ENCODE peak calls at places on chromosomes 5 and 9, in four cellular contexts. W is endothelial cell, E is foreskin fibroblast, O is lower lobe of right lung. H is an unnamed sample.

GRCh38 chr9:136285501-136286358 is 18.2 kb downstream of the CCDC187 start:
- DNase-seq in E (no peak), O (no peak), W (no peak), H (no peak)

GRCh38 chr9:114303977-114304376 is 18.9 kb upstream of the ORM1 start:
- DNase-seq in E (no peak), W (no peak), O (peak), H (no peak)

GRCh38 chr9:94920439-94920951 is 194.0 kb downstream of the AOPEP start:
- DNase-seq in W (no peak), E (peak), O (peak), H (no peak)

GRCh38 chr9:132108728-132109127 is 29.1 kb upstream of the MED27 start:
- DNase-seq in O (no peak), W (no peak), E (no peak), H (no peak)

GRCh38 chr5:6634327-6634713 is 1.1 kb downstream of the SRD5A1 start:
- DNase-seq in O (no peak), E (no peak), W (no peak), H (peak)

GRCh38 chr5:7856855-7857254 is 5.9 kb upstream of the CFAP90 start:
- DNase-seq in E (no peak), W (peak), O (no peak), H (peak)

GRCh38 chr5:32027717-32028321 is 146.3 kb downstream of the GOLPH3 start:
- DNase-seq in E (peak), W (peak), O (no peak), H (peak)

GRCh38 chr9:111728617-111729366 is 65.9 kb downstream of the SHOC1 start:
- DNase-seq in O (no peak), E (peak), W (no peak), H (peak)

GRCh38 chr9:94156549-94157407 is 72.5 kb downstream of the PTPDC1 start:
- DNase-seq in O (peak), W (no peak), E (peak), H (peak)

GRCh38 chr9:31608413-31608812 is 776.0 kb upstream of the ACO1 start:
- DNase-seq in W (no peak), O (no peak), E (peak), H (peak)

GRCh38 chr9:131666779-131667178 is 73.1 kb downstream of the RAPGEF1 start:
- DNase-seq in E (no peak), O (no peak), W (no peak), H (no peak)

GRCh38 chr9:93665566-93666278 is 89.3 kb downstream of the PHF2 start:
- DNase-seq in O (peak), W (no peak), E (no peak), H (no peak)

GRCh38 chr9:77586591-77586990 is 61.5 kb downstream of the GNA14 start:
- DNase-seq in W (no peak), O (no peak), E (no peak), H (no peak)

GRCh38 chr5:77266291-77266690 is 55.8 kb downstream of the PDE8B start:
- DNase-seq in W (no peak), E (peak), O (no peak), H (no peak)

GRCh38 chr5:31036407-31036806 is 157.1 kb upstream of the CDH6 start:
- DNase-seq in W (no peak), E (no peak), O (no peak), H (no peak)

GRCh38 chr9:115855458-115856133 is 298.0 kb upstream of the PAPPA start:
- DNase-seq in W (no peak), O (no peak), E (no peak), H (no peak)

GRCh38 chr9:9942764-9943424 is 669.9 kb downstream of the PTPRD start:
- DNase-seq in W (peak), O (peak), E (peak), H (peak)

GRCh38 chr9:33161589-33162132 is 5.5 kb downstream of the B4GALT1 start:
- DNase-seq in E (no peak), W (no peak), O (no peak), H (no peak)

GRCh38 chr9:7165350-7165937 is 407.7 kb downstream of the KDM4C start:
- DNase-seq in O (no peak), W (no peak), E (no peak), H (no peak)

GRCh38 chr5:42992035-42992570 is 48.0 kb downstream of the ANXA2R start:
- DNase-seq in W (no peak), E (peak), O (peak), H (no peak)

GRCh38 chr9:5624655-5625054 is 4.3 kb upstream of the RIC1 start:
- DNase-seq in E (no peak), W (no peak), O (no peak), H (no peak)

GRCh38 chr5:135993894-135994514 is 34.8 kb upstream of the TGFBI start:
- DNase-seq in E (peak), O (no peak), W (no peak), H (peak)

GRCh38 chr9:70506159-70506558 is 91.7 kb upstream of the KLF9 start:
- DNase-seq in O (no peak), W (no peak), E (no peak), H (peak)

GRCh38 chr9:130715270-130716077 is 21.9 kb downstream of the EXOSC2 start:
- DNase-seq in O (no peak), E (no peak), W (no peak), H (no peak)

GRCh38 chr5:72857396-72857795 is 40.9 kb downstream of the TNPO1 start:
- DNase-seq in E (no peak), W (no peak), O (no peak), H (no peak)

GRCh38 chr5:135533346-135533745 is 2.4 kb downstream of the NEUROG1 start:
- DNase-seq in O (no peak), W (no peak), E (no peak), H (no peak)

DNA sequence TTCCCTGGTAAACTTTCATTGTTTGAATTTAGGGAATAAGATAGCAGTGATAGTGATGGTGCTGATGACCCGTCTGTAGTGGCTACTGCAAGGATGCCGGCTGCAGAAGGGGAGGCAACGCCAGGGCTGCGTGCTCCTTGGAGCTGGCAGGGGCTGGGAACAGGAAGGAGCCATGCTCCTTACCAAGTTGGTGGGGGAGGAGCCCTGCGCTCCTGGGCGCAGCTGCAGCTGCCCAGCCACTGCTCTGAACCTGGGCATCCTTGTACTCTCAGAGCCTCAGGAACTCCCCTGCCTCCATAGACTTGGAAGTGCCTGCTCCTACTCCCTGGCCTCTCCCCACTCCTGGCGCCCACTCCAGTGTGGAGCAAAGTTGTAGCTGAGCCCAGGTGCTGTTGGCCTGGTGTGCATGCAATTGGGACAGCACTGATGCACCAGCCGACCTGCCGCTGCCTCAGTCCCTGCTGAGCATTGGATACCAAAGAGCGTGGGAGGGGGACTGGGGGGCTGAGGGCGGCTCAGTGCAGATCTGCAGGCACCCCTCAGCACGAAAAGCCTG is 585.1 kb upstream of the FAM174A start:
- DNase-seq in O (no peak), E (no peak), W (no peak), H (no peak)
- TF ChIP-seq CTCF in O (no peak), E (no peak), W (no peak), H (no peak)

DNA sequence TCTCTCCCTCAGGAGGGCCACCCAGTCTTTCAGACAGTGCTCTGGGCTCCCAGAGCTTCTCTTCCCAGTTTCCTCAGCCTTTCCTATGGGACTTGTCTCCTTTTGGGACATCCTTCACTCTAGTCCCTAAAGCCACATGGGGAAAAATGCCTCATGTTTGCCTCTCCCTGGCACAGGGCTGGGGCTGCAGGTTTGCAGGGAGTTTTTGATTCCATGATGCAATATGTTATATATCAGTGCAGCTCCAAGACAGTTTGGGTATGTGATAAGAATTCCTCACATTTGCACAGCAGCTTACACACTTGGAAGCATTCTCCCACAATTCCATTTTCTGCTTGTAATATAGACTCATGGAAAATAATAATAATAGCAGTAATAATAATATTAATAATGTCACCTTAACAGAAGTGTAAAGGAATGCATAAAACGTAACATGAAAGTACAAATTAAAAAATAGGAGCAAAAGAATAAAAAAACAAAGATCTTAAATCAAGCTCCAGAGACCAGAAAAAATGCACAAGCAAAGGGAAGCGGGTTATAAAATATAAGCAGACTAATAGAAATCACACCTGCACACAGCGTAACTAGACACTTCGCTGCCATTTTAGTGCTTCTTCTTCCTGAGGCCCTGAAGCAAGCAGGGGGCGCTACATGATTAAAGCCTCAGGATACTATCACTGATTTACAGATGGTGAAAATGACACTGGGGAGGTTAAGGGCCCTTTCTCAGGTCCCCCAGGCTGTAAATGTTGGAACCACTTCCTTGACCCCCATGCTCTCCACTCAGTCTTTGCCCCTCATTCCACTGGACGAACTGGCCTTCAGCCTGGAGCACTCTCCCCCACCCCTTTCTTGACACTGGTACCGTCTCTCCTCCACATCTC is 70.0 kb upstream of the IL17B start:
- DNase-seq in E (no peak), O (no peak), W (no peak), H (peak)
- TF ChIP-seq CTCF in E (peak), O (no peak), W (no peak), H (no peak)

GRCh38 chr5:110727025-110727314 is 499 bp upstream of the TMEM232 start:
- DNase-seq in O (no peak), E (no peak), W (no peak), H (no peak)
- TF ChIP-seq CTCF in O (no peak), E (no peak), W (no peak), H (no peak)

DNA sequence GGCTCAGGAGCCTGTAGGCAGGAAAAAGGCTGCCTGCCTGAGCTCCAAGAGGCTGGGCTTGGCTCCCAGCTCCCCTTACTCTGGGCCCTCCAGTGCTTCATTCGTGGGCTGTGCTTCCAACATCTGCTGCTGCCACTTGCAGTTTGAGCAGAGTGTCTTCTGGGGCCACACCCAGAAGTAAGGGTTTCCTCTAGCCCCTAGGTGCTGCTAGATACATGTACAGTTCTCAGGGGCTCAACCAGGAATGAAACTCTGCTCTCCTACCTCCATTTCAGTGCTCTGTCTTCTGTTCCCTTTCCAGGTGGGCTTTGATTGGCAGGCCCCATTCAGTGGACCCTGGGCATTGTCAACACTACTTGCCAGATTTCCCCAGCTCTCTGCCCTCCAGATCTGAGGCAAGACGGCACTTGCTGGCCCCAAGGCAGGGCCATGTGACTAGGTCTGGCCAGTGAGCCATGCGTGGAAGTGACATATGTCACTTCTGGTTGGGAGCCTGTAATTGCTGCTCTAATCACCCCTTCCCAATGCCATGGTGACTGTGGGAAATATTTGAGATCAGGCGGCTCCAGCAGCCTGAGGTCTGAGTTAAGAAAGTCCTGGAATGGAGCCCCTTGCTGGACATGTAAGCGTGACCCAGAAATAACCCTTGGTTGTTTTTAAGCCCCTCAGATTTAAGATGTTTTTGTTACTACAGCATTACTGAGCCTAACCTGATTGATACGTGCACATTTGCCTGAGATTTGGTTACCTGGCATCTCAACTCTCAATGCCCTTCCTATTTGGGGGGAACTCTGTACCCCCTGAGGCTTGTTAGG is 9.4 kb upstream of the BOD1 start:
- DNase-seq in W (no peak), O (no peak), E (no peak), H (no peak)
- TF ChIP-seq CTCF in W (no peak), O (no peak), E (peak), H (peak)

GRCh38 chr9:127929044-127929979 is 1.3 kb downstream of the PIP5KL1 start:
- DNase-seq in E (no peak), W (no peak), O (no peak), H (no peak)

GRCh38 chr9:127931092-127931881 is 710 bp upstream of the PIP5KL1 start:
- DNase-seq in O (no peak), E (peak), W (no peak), H (peak)

GRCh38 chr9:127927457-127928231 is 2.9 kb downstream of the PIP5KL1 start:
- DNase-seq in W (no peak), O (peak), E (no peak), H (peak)

GRCh38 chr9:127928232-127929043 is 2.1 kb downstream of the PIP5KL1 start:
- DNase-seq in O (peak), E (no peak), W (no peak), H (peak)

DNA sequence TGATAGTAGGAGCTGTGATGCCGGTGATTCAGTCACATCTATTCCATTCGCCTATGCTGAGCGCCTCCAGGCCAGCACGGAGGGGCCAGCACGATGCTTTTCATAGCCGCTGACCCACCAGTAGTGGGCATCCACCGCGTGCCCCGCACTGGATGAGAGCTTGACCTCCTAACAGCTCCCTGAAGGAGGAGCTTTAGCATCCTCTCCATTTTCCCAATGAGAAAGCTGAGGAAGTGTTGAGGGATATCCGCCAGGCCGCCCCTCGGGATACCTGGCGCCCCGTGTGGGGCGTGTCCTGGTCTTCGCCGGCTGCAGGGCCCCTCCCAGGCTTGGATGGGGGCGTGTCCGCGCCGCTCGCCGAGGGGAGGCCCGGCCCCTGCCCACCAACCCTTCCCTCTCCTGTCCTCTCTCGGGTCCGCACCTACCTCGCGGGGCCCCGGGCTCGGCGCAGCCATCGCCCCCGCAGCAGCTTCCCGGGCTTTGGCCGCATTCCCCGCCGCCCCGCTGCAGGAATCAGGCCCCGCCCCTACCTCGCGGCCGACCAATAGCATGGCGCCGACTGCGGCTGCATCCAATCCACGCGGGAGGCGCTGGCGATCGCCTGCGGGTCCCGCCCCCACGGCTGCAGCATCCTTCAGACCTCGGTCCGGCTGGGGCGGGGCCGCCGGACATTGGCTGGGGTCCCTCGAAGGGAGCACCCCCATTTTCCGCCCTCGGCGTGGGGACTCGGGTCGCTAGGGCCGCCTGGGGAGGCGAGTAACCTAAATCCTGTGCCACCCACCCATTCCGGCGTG is at the start of gene PIP5KL1:
- DNase-seq in O (peak), W (peak), E (peak), H (peak)
- TF ChIP-seq CTCF in O (no peak), W (no peak), E (peak), H (no peak)